ENCODE peak calls at places on chromosomes 7 and 10, in seven cellular contexts. I is upper lobe of left lung, S is ovary, F is HepG2, C is transverse colon, W is esophagus muscularis mucosa, A is stomach. E is an unnamed sample.

GRCh38 chr7:98619450-98620321 is 2.6 kb downstream of the NPTX2 start:
- DNase-seq in I (peak; percentile 61), C (no peak), W (no peak), F (peak; percentile 69), S (no peak), A (peak; percentile 40), E (no peak)

GRCh38 chr10:24816997-24817396 is 93.3 kb upstream of the ARHGAP21 start:
- DNase-seq in I (no peak), A (no peak), C (no peak), F (no peak), S (no peak), W (no peak), E (no peak)

GRCh38 chr7:768881-769504 is 41.9 kb upstream of the PRKAR1B start:
- DNase-seq in A (peak; percentile 53), C (no peak), F (no peak), I (peak; percentile 85), S (peak; percentile 89), W (no peak), E (no peak)

GRCh38 chr10:6491841-6492609 is 88.1 kb downstream of the PRKCQ start:
- DNase-seq in A (no peak), S (no peak), W (peak; percentile 83), F (no peak), I (no peak), C (no peak), E (no peak)

GRCh38 chr7:28149291-28150101 is 31.1 kb downstream of the JAZF1 start:
- DNase-seq in I (no peak), F (no peak), C (no peak), W (no peak), S (no peak), A (peak; percentile 36), E (no peak)

GRCh38 chr10:88095778-88096452 is 232.5 kb downstream of the PTEN start:
- DNase-seq in I (no peak), F (no peak), A (no peak), C (no peak), W (no peak), S (no peak), E (no peak)

GRCh38 chr10:120403109-120403508 is 53.9 kb upstream of the PLPP4 start:
- DNase-seq in C (no peak), I (no peak), W (no peak), S (no peak), F (no peak), A (no peak), E (no peak)

GRCh38 chr7:127396184-127396583 is 3.7 kb upstream of the ZNF800 start:
- DNase-seq in C (no peak), W (no peak), F (no peak), S (no peak), A (no peak), I (no peak), E (no peak)

GRCh38 chr10:12150163-12150562 is 20.7 kb downstream of the SEC61A2 start:
- DNase-seq in S (no peak), W (no peak), C (no peak), F (no peak), A (no peak), I (no peak), E (no peak)

GRCh38 chr10:121792198-121792597 is 135.6 kb downstream of the ATE1 start:
- DNase-seq in C (no peak), I (no peak), A (no peak), W (no peak), F (no peak), S (no peak), E (no peak)

GRCh38 chr10:5641501-5641900 is 24.9 kb downstream of the ASB13 start:
- DNase-seq in S (no peak), C (no peak), I (no peak), A (no peak), F (no peak), W (no peak), E (no peak)

GRCh38 chr7:29139191-29139590 is 7.1 kb downstream of the CPVL start:
- DNase-seq in F (no peak), A (no peak), C (no peak), W (peak; percentile 26), I (no peak), S (no peak), E (no peak)

GRCh38 chr7:68718059-68718685 is 880.1 kb upstream of the AUTS2 start:
- DNase-seq in W (no peak), I (no peak), F (no peak), A (no peak), S (no peak), C (no peak), E (no peak)

GRCh38 chr7:4227105-4228010 is 454.7 kb upstream of the FOXK1 start:
- DNase-seq in S (no peak), A (no peak), W (no peak), C (no peak), I (no peak), F (no peak), E (no peak)

GRCh38 chr7:73831656-73832579 is 1.1 kb downstream of the CLDN4 start:
- DNase-seq in S (no peak), A (peak; percentile 90), C (peak; percentile 81), F (peak; percentile 58), I (peak; percentile 79), W (no peak), E (no peak)
- TF ChIP-seq POLR2A in S (no peak), A (no peak), C (peak; percentile 92), F (peak; percentile 41), I (no peak), W (no peak), E (no peak)

GRCh38 chr10:43389867-43390266 is 18.4 kb downstream of the FXYD4 start:
- DNase-seq in A (no peak), F (no peak), C (no peak), S (no peak), I (no peak), W (no peak), E (no peak)
- TF ChIP-seq EP300 in A (no peak), F (no peak), C (no peak), S (no peak), I (no peak), W (no peak), E (no peak)

GRCh38 chr10:85950921-85951320 is 415.7 kb downstream of the GRID1 start:
- DNase-seq in F (no peak), S (no peak), A (no peak), C (no peak), W (peak; percentile 90), I (no peak), E (no peak)

DNA sequence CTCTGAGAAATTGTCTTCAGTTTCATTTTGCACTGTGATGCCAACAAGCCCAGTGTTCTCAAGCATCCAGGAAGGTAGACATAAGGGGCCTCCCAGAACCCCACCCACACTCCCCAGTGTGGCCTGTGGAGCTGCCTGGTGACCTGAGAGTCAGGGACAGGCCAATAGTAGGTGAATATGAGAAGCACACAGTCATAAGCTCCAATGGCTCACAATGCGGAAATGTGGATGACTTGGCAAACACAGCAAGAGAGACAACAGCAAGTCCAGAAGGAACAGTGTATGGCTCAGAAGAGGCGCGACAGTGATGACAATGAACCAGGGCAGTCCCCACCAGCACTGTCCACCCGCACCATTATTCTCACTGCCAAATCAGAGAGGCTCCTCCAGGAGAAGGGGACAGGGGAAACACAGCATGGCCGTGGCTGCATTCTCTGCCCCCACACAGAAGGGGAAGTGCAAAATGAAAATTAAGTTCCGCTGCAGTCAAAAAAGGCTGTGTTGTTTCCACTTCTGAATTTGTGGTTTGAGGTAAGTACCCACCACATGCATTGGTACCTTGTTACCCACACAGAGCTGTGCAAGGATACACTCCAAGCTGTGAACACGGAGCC is 419.8 kb downstream of the GRID1 start:
- DNase-seq in C (no peak), F (no peak), A (no peak), I (no peak), W (no peak), S (no peak), E (no peak)
- TF ChIP-seq POLR2A in C (no peak), F (no peak), A (no peak), I (no peak), W (no peak), S (no peak), E (no peak)

GRCh38 chr10:22442063-22442462 is 96.8 kb downstream of the SPAG6 start:
- DNase-seq in C (no peak), I (no peak), A (no peak), S (no peak), F (no peak), W (peak; percentile 5), E (no peak)
- TF ChIP-seq EP300 in C (no peak), I (no peak), A (no peak), S (no peak), F (no peak), W (no peak), E (no peak)

GRCh38 chr7:154928136-154929005 is 74.6 kb downstream of the PAXIP1 start:
- DNase-seq in C (peak; percentile 40), W (no peak), A (peak; percentile 37), F (peak; percentile 95), I (no peak), S (peak; percentile 53), E (no peak)
- TF ChIP-seq POLR2A in C (peak; percentile 33), W (no peak), A (no peak), F (no peak), I (no peak), S (no peak), E (no peak)

DNA sequence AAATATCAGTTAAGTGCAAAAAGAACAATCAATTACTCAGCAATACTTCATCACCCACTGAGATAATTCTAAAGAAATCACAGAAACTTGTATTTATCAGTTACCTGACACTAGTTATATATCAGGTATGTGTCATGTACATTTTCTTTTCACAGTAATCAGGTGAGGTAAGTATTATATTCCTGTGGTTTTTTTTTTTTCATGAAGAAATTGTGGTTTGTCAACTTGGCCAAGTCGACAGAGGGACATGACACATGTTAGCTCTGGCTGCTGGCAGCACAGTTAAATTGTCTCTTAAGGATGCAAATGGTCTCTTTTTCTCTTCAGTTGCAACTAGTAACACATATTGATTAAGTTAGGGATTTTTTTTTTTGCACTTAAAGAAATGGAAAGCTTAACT is 13.7 kb upstream of the GPR141 start:
- DNase-seq in C (no peak), F (no peak), W (no peak), I (no peak), S (no peak), A (no peak), E (no peak)
- TF ChIP-seq EP300 in C (no peak), F (no peak), W (no peak), I (no peak), S (no peak), A (no peak), E (no peak)

GRCh38 chr10:70233109-70233938 is at the start of gene PPA1:
- DNase-seq in F (peak; percentile 92), I (peak; percentile 100), C (peak; percentile 99), W (peak; percentile 99), A (peak; percentile 99), S (peak; percentile 99), E (peak; percentile 98)
- TF ChIP-seq POLR2A in F (peak; percentile 89), I (no peak), C (peak; percentile 89), W (peak; percentile 62), A (peak; percentile 8), S (peak; percentile 64), E (peak; percentile 36)

DNA sequence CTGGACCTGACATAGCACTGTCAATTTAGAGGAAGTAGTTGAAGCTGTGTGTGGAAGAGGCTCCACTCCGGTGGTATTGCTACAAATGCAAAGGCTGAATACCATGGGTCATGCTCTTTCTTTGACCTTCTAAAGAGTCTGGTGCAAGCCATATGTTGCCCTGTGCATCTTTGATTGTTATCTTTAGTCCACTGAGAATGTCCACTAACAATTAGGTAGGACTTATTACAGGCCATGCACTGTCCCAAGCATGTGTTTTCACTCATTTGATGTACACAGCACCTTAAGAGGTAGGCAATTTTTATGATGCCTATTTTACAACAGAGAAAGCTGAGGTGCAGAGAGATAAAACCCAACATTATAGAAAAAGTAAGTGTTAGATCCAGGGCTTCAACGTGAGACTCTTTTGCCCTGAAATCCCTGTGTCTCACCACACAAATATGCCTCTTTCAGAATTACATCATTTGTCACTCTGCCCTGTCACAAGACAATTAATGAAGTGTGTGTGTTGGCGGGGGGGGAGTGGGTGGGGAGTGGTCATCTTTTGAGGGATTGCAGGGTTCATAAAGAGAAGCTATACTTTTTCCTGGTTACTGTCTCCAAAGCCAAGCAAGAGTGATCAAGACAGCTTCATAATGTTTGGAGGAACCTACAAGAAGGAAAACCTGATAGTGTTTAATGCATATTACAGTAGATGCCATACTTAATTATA is 637.6 kb upstream of the IGFBP3 start:
- DNase-seq in F (no peak), W (no peak), I (no peak), A (no peak), S (no peak), C (no peak), E (peak; percentile 78)
- TF ChIP-seq EP300 in F (no peak), W (no peak), I (no peak), A (no peak), S (no peak), C (no peak), E (no peak)

E was measured in suprapubic skin.